ENCODE peak calls at places on chromosomes 5 and 9, in five cellular contexts. One of them, this sample, is unnamed.

GRCh38 chr5:170393958-170394357 is 4.8 kb upstream of the KCNMB1 start:
- DNase-seq in fibroblast of the aortic adventitia: no peak
- DNase-seq in nephron progenitor cell: no peak
- DNase-seq in GM06990: no peak
- DNase-seq in neural crest cell: no peak
- DNase-seq in this sample: no peak

GRCh38 chr9:133133680-133134418 is 12.8 kb upstream of the RALGDS start:
- DNase-seq in fibroblast of the aortic adventitia: peak; percentile 86
- DNase-seq in nephron progenitor cell: no peak
- DNase-seq in GM06990: peak; percentile 77
- DNase-seq in neural crest cell: no peak
- DNase-seq in this sample: peak; percentile 35

GRCh38 chr5:40555886-40556285 is 123.8 kb upstream of the PTGER4 start:
- DNase-seq in fibroblast of the aortic adventitia: no peak
- DNase-seq in nephron progenitor cell: no peak
- DNase-seq in GM06990: no peak
- DNase-seq in neural crest cell: no peak
- DNase-seq in this sample: no peak

GRCh38 chr5:131514316-131515275 is 120.4 kb downstream of the RAPGEF6 start:
- DNase-seq in fibroblast of the aortic adventitia: peak; percentile 30
- DNase-seq in nephron progenitor cell: no peak
- DNase-seq in GM06990: no peak
- DNase-seq in neural crest cell: no peak
- DNase-seq in this sample: no peak

GRCh38 chr9:98851730-98852462 is 44.4 kb downstream of the GALNT12 start:
- DNase-seq in fibroblast of the aortic adventitia: no peak
- DNase-seq in nephron progenitor cell: no peak
- DNase-seq in GM06990: no peak
- DNase-seq in neural crest cell: no peak
- DNase-seq in this sample: no peak

GRCh38 chr9:33263936-33264472 is 504 bp downstream of the BAG1 start:
- DNase-seq in fibroblast of the aortic adventitia: no peak
- DNase-seq in nephron progenitor cell: no peak
- DNase-seq in GM06990: no peak
- DNase-seq in neural crest cell: peak; percentile 28
- DNase-seq in this sample: peak; percentile 25

GRCh38 chr5:80054682-80055081 is 19.5 kb downstream of the THBS4 start:
- DNase-seq in fibroblast of the aortic adventitia: no peak
- DNase-seq in nephron progenitor cell: no peak
- DNase-seq in GM06990: no peak
- DNase-seq in neural crest cell: no peak
- DNase-seq in this sample: no peak

GRCh38 chr5:102090770-102091169 is 205.3 kb downstream of the SLCO4C1 start:
- DNase-seq in fibroblast of the aortic adventitia: peak; percentile 1
- DNase-seq in nephron progenitor cell: peak; percentile 13
- DNase-seq in GM06990: no peak
- DNase-seq in neural crest cell: no peak
- DNase-seq in this sample: peak; percentile 12

GRCh38 chr5:91016954-91017690 is 366.0 kb downstream of the ARRDC3 start:
- DNase-seq in fibroblast of the aortic adventitia: no peak
- DNase-seq in nephron progenitor cell: no peak
- DNase-seq in GM06990: no peak
- DNase-seq in neural crest cell: no peak
- DNase-seq in this sample: no peak

GRCh38 chr5:4661326-4661725 is 478.8 kb upstream of the ADAMTS16 start:
- DNase-seq in fibroblast of the aortic adventitia: no peak
- DNase-seq in nephron progenitor cell: no peak
- DNase-seq in GM06990: no peak
- DNase-seq in neural crest cell: no peak
- DNase-seq in this sample: no peak

GRCh38 chr9:129109952-129110739 is 447 bp downstream of the CRAT start:
- DNase-seq in fibroblast of the aortic adventitia: peak; percentile 31
- DNase-seq in nephron progenitor cell: peak; percentile 37
- DNase-seq in GM06990: no peak
- DNase-seq in neural crest cell: no peak
- DNase-seq in this sample: no peak

GRCh38 chr5:122312670-122312988 is 592 bp downstream of the SNCAIP start:
- DNase-seq in fibroblast of the aortic adventitia: no peak
- DNase-seq in nephron progenitor cell: peak; percentile 46
- DNase-seq in GM06990: peak; percentile 19
- DNase-seq in neural crest cell: peak; percentile 21
- DNase-seq in this sample: no peak

GRCh38 chr5:67283275-67283987 is 86.8 kb upstream of the CD180 start:
- DNase-seq in fibroblast of the aortic adventitia: no peak
- DNase-seq in nephron progenitor cell: no peak
- DNase-seq in GM06990: no peak
- DNase-seq in neural crest cell: no peak
- DNase-seq in this sample: no peak

GRCh38 chr5:54820346-54820745 is 165.0 kb downstream of the ESM1 start:
- DNase-seq in fibroblast of the aortic adventitia: peak; percentile 81
- DNase-seq in nephron progenitor cell: no peak
- DNase-seq in GM06990: no peak
- DNase-seq in neural crest cell: no peak
- DNase-seq in this sample: no peak

GRCh38 chr5:32833127-32833526 is 122.0 kb downstream of the NPR3 start:
- DNase-seq in fibroblast of the aortic adventitia: no peak
- DNase-seq in nephron progenitor cell: no peak
- DNase-seq in GM06990: no peak
- DNase-seq in neural crest cell: no peak
- DNase-seq in this sample: no peak
- TF ChIP-seq CTCF in fibroblast of the aortic adventitia: no peak
- TF ChIP-seq CTCF in nephron progenitor cell: no peak
- TF ChIP-seq CTCF in GM06990: no peak
- TF ChIP-seq CTCF in neural crest cell: no peak
- TF ChIP-seq CTCF in this sample: no peak

GRCh38 chr5:101045689-101046088 is 142.6 kb upstream of the ST8SIA4 start:
- DNase-seq in fibroblast of the aortic adventitia: peak; percentile 25
- DNase-seq in nephron progenitor cell: no peak
- DNase-seq in GM06990: no peak
- DNase-seq in neural crest cell: no peak
- DNase-seq in this sample: no peak
- TF ChIP-seq CTCF in fibroblast of the aortic adventitia: no peak
- TF ChIP-seq CTCF in nephron progenitor cell: no peak
- TF ChIP-seq CTCF in GM06990: no peak
- TF ChIP-seq CTCF in neural crest cell: no peak
- TF ChIP-seq CTCF in this sample: no peak

GRCh38 chr5:1169608-1170115 is 31.7 kb upstream of the SLC6A19 start:
- DNase-seq in fibroblast of the aortic adventitia: no peak
- DNase-seq in nephron progenitor cell: no peak
- DNase-seq in GM06990: no peak
- DNase-seq in neural crest cell: no peak
- DNase-seq in this sample: no peak

GRCh38 chr5:1167361-1167727 is 34.1 kb upstream of the SLC6A19 start:
- DNase-seq in fibroblast of the aortic adventitia: no peak
- DNase-seq in nephron progenitor cell: no peak
- DNase-seq in GM06990: no peak
- DNase-seq in neural crest cell: no peak
- DNase-seq in this sample: no peak

GRCh38 chr5:1166370-1166769 is 35.0 kb upstream of the SLC6A19 start:
- DNase-seq in fibroblast of the aortic adventitia: no peak
- DNase-seq in nephron progenitor cell: no peak
- DNase-seq in GM06990: no peak
- DNase-seq in neural crest cell: no peak
- DNase-seq in this sample: no peak

GRCh38 chr5:1168751-1169607 is 32.4 kb upstream of the SLC6A19 start:
- DNase-seq in fibroblast of the aortic adventitia: no peak
- DNase-seq in nephron progenitor cell: no peak
- DNase-seq in GM06990: no peak
- DNase-seq in neural crest cell: no peak
- DNase-seq in this sample: no peak

DNA sequence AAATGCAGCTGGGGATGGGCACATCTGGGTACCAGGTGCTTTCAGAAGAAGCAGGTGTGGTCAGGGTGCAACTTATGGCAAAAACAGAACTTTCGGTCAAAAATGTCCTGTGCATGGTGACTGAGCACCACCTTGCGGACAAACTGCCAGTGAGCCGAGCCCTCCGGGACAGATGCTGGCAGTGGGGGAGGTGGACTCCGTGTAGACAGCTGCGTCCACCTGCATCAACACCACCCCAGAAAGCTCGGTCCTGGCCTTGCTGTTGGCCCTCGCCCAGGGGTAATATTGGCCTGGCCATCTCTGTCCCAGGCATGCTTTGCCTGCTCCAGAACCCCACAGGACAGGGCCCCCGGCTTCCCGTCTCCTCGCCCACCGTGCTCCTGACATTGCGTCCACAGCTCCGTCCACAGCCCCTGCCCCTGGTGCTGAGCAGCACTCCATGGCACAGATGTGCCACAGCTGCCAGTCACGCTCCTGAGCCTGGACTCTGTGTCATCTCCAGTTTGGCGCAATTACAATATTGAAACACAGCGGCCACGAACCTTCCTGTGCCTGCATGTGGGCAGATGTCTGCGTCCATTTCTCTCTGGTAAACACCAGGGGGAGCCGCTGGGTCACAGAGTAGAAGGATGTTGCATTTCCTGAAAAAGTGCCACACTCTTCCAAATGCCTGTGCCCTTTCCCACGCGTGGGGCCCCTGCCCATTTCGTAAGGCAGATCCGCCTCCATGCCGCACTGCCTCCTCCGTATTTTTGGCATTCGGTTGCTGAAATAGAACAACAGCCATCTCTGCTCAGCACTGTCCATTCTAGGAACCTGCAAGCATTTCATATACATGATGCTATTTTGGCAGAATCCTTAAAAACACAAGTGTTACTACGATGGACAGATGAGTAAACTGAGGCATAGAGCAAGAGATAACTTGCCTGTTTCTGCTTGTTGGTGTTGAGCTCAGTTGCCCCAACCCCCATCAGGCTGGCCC is 33.4 kb upstream of the SLC6A19 start:
- DNase-seq in fibroblast of the aortic adventitia: peak; percentile 76
- DNase-seq in nephron progenitor cell: peak; percentile 80
- DNase-seq in GM06990: peak; percentile 52
- DNase-seq in neural crest cell: peak; percentile 77
- DNase-seq in this sample: peak; percentile 60
- TF ChIP-seq CTCF in fibroblast of the aortic adventitia: peak; percentile 82
- TF ChIP-seq CTCF in nephron progenitor cell: peak; percentile 61
- TF ChIP-seq CTCF in GM06990: peak; percentile 81
- TF ChIP-seq CTCF in neural crest cell: peak; percentile 74
- TF ChIP-seq CTCF in this sample: peak; percentile 69

DNA sequence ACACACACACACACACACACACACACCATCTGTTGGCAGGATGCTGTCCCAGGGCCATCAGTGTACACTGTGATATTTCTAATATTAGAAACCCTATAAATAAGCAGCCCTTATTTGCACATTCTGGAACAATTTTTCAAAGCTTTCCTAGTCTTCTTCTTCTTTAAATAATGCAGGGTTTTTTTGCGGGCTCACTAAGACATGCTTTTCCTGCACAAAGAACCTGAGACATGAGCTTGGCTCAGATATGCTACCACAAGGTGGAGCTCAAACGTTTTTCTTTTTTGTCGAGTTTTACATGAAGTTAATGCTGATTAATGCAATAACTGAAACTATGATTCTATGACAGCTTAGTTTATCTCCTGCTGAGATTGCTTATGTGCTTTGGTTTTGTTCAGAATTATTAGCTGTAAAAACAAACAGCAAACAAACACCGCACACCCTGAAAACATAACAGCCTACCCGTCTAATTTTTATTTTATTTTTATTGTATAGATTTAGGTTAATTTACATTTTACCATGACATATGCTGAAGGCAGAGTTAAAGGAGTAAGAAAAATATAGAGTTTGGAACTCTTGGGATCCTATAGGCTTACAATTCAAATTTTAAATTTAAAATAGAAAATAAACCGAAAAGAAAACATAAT is 95.7 kb downstream of the ALDH1A1 start:
- DNase-seq in fibroblast of the aortic adventitia: peak; percentile 85
- DNase-seq in nephron progenitor cell: no peak
- DNase-seq in GM06990: no peak
- DNase-seq in neural crest cell: peak; percentile 12
- DNase-seq in this sample: no peak
- TF ChIP-seq CTCF in fibroblast of the aortic adventitia: peak; percentile 72
- TF ChIP-seq CTCF in nephron progenitor cell: peak; percentile 50
- TF ChIP-seq CTCF in GM06990: peak; percentile 56
- TF ChIP-seq CTCF in neural crest cell: peak; percentile 76
- TF ChIP-seq CTCF in this sample: peak; percentile 68

GRCh38 chr9:87497080-87497603 is 525 bp upstream of the DAPK1 start:
- DNase-seq in fibroblast of the aortic adventitia: no peak
- DNase-seq in nephron progenitor cell: no peak
- DNase-seq in GM06990: no peak
- DNase-seq in neural crest cell: no peak
- DNase-seq in this sample: no peak

GRCh38 chr9:87498816-87499454 is 1.3 kb downstream of the DAPK1 start:
- DNase-seq in fibroblast of the aortic adventitia: no peak
- DNase-seq in nephron progenitor cell: peak; percentile 26
- DNase-seq in GM06990: peak; percentile 34
- DNase-seq in neural crest cell: peak; percentile 5
- DNase-seq in this sample: no peak

GRCh38 chr9:87499455-87500015 is 1.9 kb downstream of the DAPK1 start:
- DNase-seq in fibroblast of the aortic adventitia: no peak
- DNase-seq in nephron progenitor cell: no peak
- DNase-seq in GM06990: no peak
- DNase-seq in neural crest cell: no peak
- DNase-seq in this sample: no peak

GRCh38 chr9:87497604-87498045 is at the start of gene DAPK1:
- DNase-seq in fibroblast of the aortic adventitia: peak; percentile 37
- DNase-seq in nephron progenitor cell: peak; percentile 82
- DNase-seq in GM06990: peak; percentile 86
- DNase-seq in neural crest cell: peak; percentile 68
- DNase-seq in this sample: peak; percentile 73

GRCh38 chr9:87498046-87498815 is 564 bp downstream of the DAPK1 start:
- DNase-seq in fibroblast of the aortic adventitia: peak; percentile 28
- DNase-seq in nephron progenitor cell: peak; percentile 77
- DNase-seq in GM06990: peak; percentile 64
- DNase-seq in neural crest cell: peak; percentile 67
- DNase-seq in this sample: peak; percentile 70
- TF ChIP-seq CTCF in fibroblast of the aortic adventitia: peak; percentile 38
- TF ChIP-seq CTCF in nephron progenitor cell: peak; percentile 23
- TF ChIP-seq CTCF in GM06990: peak; percentile 32
- TF ChIP-seq CTCF in neural crest cell: peak; percentile 54
- TF ChIP-seq CTCF in this sample: peak; percentile 54

DNA sequence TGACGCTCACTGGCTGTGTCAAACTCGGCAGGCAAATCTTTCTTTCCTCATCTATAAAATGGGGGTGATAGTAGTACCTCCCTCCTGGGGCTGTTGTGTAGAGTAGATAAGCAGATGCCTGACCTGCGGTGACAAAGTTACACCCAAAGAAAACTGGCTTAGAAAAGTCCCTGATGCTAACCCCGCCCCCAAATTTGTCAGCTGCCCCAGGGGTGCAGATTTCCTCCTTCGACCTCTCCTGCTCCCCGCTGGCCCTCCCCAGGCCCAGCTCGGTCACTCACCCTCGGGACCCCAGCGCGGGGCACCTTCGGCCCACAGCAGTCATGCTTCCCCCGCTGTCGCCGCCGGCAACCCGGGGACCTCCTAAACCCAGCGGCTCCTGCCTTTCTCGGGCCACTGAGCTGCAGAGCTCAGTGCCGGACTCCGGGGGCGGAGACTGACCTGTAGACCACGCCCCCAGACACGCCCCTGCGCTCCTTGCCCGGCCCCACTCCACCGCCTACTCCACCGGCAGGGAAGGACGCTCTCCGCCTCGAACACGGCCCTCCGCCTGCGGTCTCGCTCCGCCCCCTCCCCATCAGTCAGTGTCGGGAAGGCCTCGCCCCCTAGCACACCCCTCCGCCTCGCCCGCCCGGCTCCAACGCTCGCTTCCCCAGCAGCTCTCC is 7.4 kb downstream of the SH2D3C start:
- DNase-seq in fibroblast of the aortic adventitia: peak; percentile 92
- DNase-seq in nephron progenitor cell: peak; percentile 100
- DNase-seq in GM06990: peak; percentile 97
- DNase-seq in neural crest cell: peak; percentile 98
- DNase-seq in this sample: peak; percentile 98
- TF ChIP-seq CTCF in fibroblast of the aortic adventitia: no peak
- TF ChIP-seq CTCF in nephron progenitor cell: no peak
- TF ChIP-seq CTCF in GM06990: no peak
- TF ChIP-seq CTCF in neural crest cell: no peak
- TF ChIP-seq CTCF in this sample: no peak